ENCODE peak calls at places on chromosomes 1 and 21, in seven cellular contexts. One of them, this sample, is unnamed.

GRCh38 chr1:185352067-185352466 is 35.0 kb upstream of the IVNS1ABP start:
- DNase-seq in cardiac fibroblast: peak; percentile 56
- DNase-seq in RWPE1: peak; percentile 7
- DNase-seq in OCI-LY7: no peak
- DNase-seq in endothelial cell: no peak
- DNase-seq in progenitor cell of endocrine pancreas: no peak
- DNase-seq in type B pancreatic cell: no peak
- DNase-seq in this sample: no peak

GRCh38 chr1:31259746-31260145 is 20.1 kb upstream of the NKAIN1 start:
- DNase-seq in type B pancreatic cell: no peak
- DNase-seq in RWPE1: no peak
- DNase-seq in endothelial cell: no peak
- DNase-seq in progenitor cell of endocrine pancreas: no peak
- DNase-seq in cardiac fibroblast: no peak
- DNase-seq in OCI-LY7: no peak
- DNase-seq in this sample: no peak

GRCh38 chr1:14215151-14215550 is 383.3 kb upstream of the KAZN start:
- DNase-seq in progenitor cell of endocrine pancreas: no peak
- DNase-seq in endothelial cell: no peak
- DNase-seq in OCI-LY7: no peak
- DNase-seq in cardiac fibroblast: no peak
- DNase-seq in RWPE1: peak; percentile 50
- DNase-seq in type B pancreatic cell: no peak
- DNase-seq in this sample: no peak

GRCh38 chr1:216723274-216723780 is at the start of gene ESRRG:
- DNase-seq in OCI-LY7: no peak
- DNase-seq in endothelial cell: peak; percentile 73
- DNase-seq in type B pancreatic cell: peak; percentile 76
- DNase-seq in RWPE1: peak; percentile 5
- DNase-seq in cardiac fibroblast: no peak
- DNase-seq in progenitor cell of endocrine pancreas: peak; percentile 60
- DNase-seq in this sample: peak; percentile 95

GRCh38 chr1:56434025-56434424 is 145.3 kb downstream of the PLPP3 start:
- DNase-seq in type B pancreatic cell: no peak
- DNase-seq in OCI-LY7: no peak
- DNase-seq in endothelial cell: no peak
- DNase-seq in cardiac fibroblast: no peak
- DNase-seq in RWPE1: no peak
- DNase-seq in progenitor cell of endocrine pancreas: no peak
- DNase-seq in this sample: no peak

GRCh38 chr1:223088713-223089240 is 54.3 kb downstream of the TLR5 start:
- DNase-seq in endothelial cell: no peak
- DNase-seq in progenitor cell of endocrine pancreas: no peak
- DNase-seq in OCI-LY7: no peak
- DNase-seq in type B pancreatic cell: no peak
- DNase-seq in cardiac fibroblast: no peak
- DNase-seq in RWPE1: no peak
- DNase-seq in this sample: no peak

GRCh38 chr1:170388489-170388888 is 143.5 kb upstream of the GORAB start:
- DNase-seq in endothelial cell: no peak
- DNase-seq in RWPE1: no peak
- DNase-seq in OCI-LY7: no peak
- DNase-seq in type B pancreatic cell: no peak
- DNase-seq in cardiac fibroblast: no peak
- DNase-seq in progenitor cell of endocrine pancreas: no peak
- DNase-seq in this sample: no peak

GRCh38 chr1:1779691-1780597 is 1.7 kb upstream of the NADK start:
- DNase-seq in OCI-LY7: peak; percentile 90
- DNase-seq in type B pancreatic cell: no peak
- DNase-seq in RWPE1: no peak
- DNase-seq in endothelial cell: no peak
- DNase-seq in cardiac fibroblast: peak; percentile 78
- DNase-seq in progenitor cell of endocrine pancreas: no peak
- DNase-seq in this sample: no peak

GRCh38 chr21:28775071-28775470 is 217.6 kb downstream of the LTN1 start:
- DNase-seq in OCI-LY7: no peak
- DNase-seq in cardiac fibroblast: no peak
- DNase-seq in endothelial cell: no peak
- DNase-seq in type B pancreatic cell: no peak
- DNase-seq in progenitor cell of endocrine pancreas: no peak
- DNase-seq in RWPE1: no peak
- DNase-seq in this sample: no peak

GRCh38 chr1:211813590-211813989 is 17.0 kb downstream of the LPGAT1 start:
- DNase-seq in endothelial cell: no peak
- DNase-seq in progenitor cell of endocrine pancreas: no peak
- DNase-seq in OCI-LY7: no peak
- DNase-seq in RWPE1: peak; percentile 20
- DNase-seq in type B pancreatic cell: no peak
- DNase-seq in cardiac fibroblast: peak; percentile 67
- DNase-seq in this sample: no peak

GRCh38 chr21:39071623-39072214 is 111.5 kb downstream of the PSMG1 start:
- DNase-seq in cardiac fibroblast: peak; percentile 46
- DNase-seq in type B pancreatic cell: no peak
- DNase-seq in OCI-LY7: no peak
- DNase-seq in progenitor cell of endocrine pancreas: no peak
- DNase-seq in RWPE1: no peak
- DNase-seq in endothelial cell: no peak
- DNase-seq in this sample: no peak

GRCh38 chr1:32893198-32894018 is 7.1 kb downstream of the HPCA start:
- DNase-seq in RWPE1: peak; percentile 26
- DNase-seq in OCI-LY7: peak; percentile 52
- DNase-seq in cardiac fibroblast: no peak
- DNase-seq in progenitor cell of endocrine pancreas: no peak
- DNase-seq in endothelial cell: no peak
- DNase-seq in type B pancreatic cell: no peak
- DNase-seq in this sample: no peak

GRCh38 chr1:53438427-53439336 is 20.5 kb upstream of the DMRTB1 start:
- DNase-seq in RWPE1: no peak
- DNase-seq in type B pancreatic cell: no peak
- DNase-seq in cardiac fibroblast: no peak
- DNase-seq in endothelial cell: no peak
- DNase-seq in OCI-LY7: no peak
- DNase-seq in progenitor cell of endocrine pancreas: no peak
- DNase-seq in this sample: no peak

GRCh38 chr21:18545908-18546307 is 142.3 kb upstream of the TMPRSS15 start:
- DNase-seq in OCI-LY7: no peak
- DNase-seq in RWPE1: no peak
- DNase-seq in type B pancreatic cell: no peak
- DNase-seq in progenitor cell of endocrine pancreas: no peak
- DNase-seq in endothelial cell: no peak
- DNase-seq in cardiac fibroblast: no peak
- DNase-seq in this sample: no peak

GRCh38 chr1:199490804-199491527 is 536.5 kb upstream of the NR5A2 start:
- DNase-seq in RWPE1: peak; percentile 73
- DNase-seq in OCI-LY7: no peak
- DNase-seq in cardiac fibroblast: peak; percentile 22
- DNase-seq in type B pancreatic cell: no peak
- DNase-seq in progenitor cell of endocrine pancreas: no peak
- DNase-seq in endothelial cell: no peak
- DNase-seq in this sample: peak; percentile 14

GRCh38 chr1:182189535-182190066 is 128.1 kb upstream of the ZNF648 start:
- DNase-seq in RWPE1: no peak
- DNase-seq in cardiac fibroblast: no peak
- DNase-seq in type B pancreatic cell: no peak
- DNase-seq in OCI-LY7: no peak
- DNase-seq in progenitor cell of endocrine pancreas: no peak
- DNase-seq in endothelial cell: no peak
- DNase-seq in this sample: no peak

DNA sequence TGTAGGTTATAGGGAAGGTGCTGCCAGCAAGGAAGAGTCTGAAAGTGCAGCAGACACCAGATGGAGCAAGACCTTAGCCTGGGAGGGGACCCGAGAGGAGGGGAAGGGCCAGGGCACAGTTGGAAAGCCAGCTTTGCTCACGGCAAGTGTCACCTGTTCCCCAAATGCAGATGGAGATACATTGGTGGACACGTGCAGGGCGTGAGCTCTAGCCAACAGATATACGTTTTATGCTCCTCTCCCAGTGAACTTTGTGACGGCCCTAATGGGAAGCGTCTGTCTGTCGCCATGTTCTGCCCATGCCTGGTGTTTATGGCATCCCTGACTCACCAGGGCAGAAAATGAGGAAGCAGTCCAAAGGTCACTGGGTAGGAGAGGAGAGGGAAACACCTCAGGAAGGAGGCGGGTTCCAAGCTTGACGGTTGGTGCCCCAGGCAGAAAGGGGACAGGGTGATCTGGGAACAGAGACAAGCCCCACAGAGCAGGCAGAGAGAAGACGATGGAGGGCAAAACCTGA is 7.6 kb downstream of the GPA33 start:
- DNase-seq in progenitor cell of endocrine pancreas: no peak
- DNase-seq in endothelial cell: no peak
- DNase-seq in type B pancreatic cell: no peak
- DNase-seq in OCI-LY7: no peak
- DNase-seq in cardiac fibroblast: no peak
- DNase-seq in RWPE1: no peak
- DNase-seq in this sample: no peak
- TF ChIP-seq CTCF in progenitor cell of endocrine pancreas: no peak
- TF ChIP-seq CTCF in endothelial cell: no peak
- TF ChIP-seq CTCF in type B pancreatic cell: no peak
- TF ChIP-seq CTCF in OCI-LY7: no peak
- TF ChIP-seq CTCF in cardiac fibroblast: no peak
- TF ChIP-seq CTCF in RWPE1: no peak
- TF ChIP-seq CTCF in this sample: no peak

DNA sequence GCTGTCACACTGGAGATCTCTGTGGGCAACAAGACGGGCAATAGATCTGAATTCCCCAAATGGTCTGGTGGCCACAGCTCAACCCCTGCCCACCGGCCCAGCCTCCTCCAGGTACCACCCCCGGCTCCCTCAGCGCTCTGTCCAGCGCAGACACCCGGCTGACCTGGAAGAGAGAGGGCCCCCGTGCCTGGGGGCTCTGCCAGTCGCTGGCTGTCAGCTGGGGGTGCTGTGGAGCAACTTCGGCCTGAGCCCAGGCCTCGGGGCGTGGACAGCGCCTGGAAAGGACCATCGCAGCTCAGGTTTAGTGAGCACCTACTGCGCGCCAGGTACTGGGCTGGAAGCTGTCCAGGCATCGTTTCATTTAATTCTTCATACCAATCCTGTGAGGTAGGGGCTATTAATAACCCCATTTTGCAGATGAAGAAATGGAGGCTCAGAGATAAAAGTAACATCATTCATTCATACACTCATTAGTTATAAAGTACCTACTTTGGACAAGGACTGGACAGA is 51.0 kb downstream of the AHDC1 start:
- DNase-seq in cardiac fibroblast: no peak
- DNase-seq in type B pancreatic cell: no peak
- DNase-seq in OCI-LY7: no peak
- DNase-seq in endothelial cell: no peak
- DNase-seq in RWPE1: no peak
- DNase-seq in progenitor cell of endocrine pancreas: no peak
- DNase-seq in this sample: no peak
- TF ChIP-seq CTCF in cardiac fibroblast: no peak
- TF ChIP-seq CTCF in type B pancreatic cell: no peak
- TF ChIP-seq CTCF in OCI-LY7: peak; percentile 32
- TF ChIP-seq CTCF in endothelial cell: no peak
- TF ChIP-seq CTCF in RWPE1: no peak
- TF ChIP-seq CTCF in progenitor cell of endocrine pancreas: no peak
- TF ChIP-seq CTCF in this sample: no peak

GRCh38 chr1:203615182-203615581 is 11.4 kb upstream of the ATP2B4 start:
- DNase-seq in endothelial cell: no peak
- DNase-seq in type B pancreatic cell: no peak
- DNase-seq in progenitor cell of endocrine pancreas: no peak
- DNase-seq in OCI-LY7: no peak
- DNase-seq in RWPE1: no peak
- DNase-seq in cardiac fibroblast: no peak
- DNase-seq in this sample: no peak
- TF ChIP-seq CTCF in endothelial cell: no peak
- TF ChIP-seq CTCF in type B pancreatic cell: no peak
- TF ChIP-seq CTCF in progenitor cell of endocrine pancreas: no peak
- TF ChIP-seq CTCF in OCI-LY7: no peak
- TF ChIP-seq CTCF in RWPE1: no peak
- TF ChIP-seq CTCF in cardiac fibroblast: no peak
- TF ChIP-seq CTCF in this sample: no peak

GRCh38 chr1:178733972-178734371 is 8.9 kb downstream of the RALGPS2 start:
- DNase-seq in progenitor cell of endocrine pancreas: no peak
- DNase-seq in RWPE1: no peak
- DNase-seq in endothelial cell: no peak
- DNase-seq in cardiac fibroblast: no peak
- DNase-seq in OCI-LY7: no peak
- DNase-seq in type B pancreatic cell: no peak
- DNase-seq in this sample: no peak
- TF ChIP-seq CTCF in progenitor cell of endocrine pancreas: peak; percentile 37
- TF ChIP-seq CTCF in RWPE1: no peak
- TF ChIP-seq CTCF in endothelial cell: peak; percentile 71
- TF ChIP-seq CTCF in cardiac fibroblast: peak; percentile 42
- TF ChIP-seq CTCF in OCI-LY7: peak; percentile 57
- TF ChIP-seq CTCF in type B pancreatic cell: peak; percentile 70
- TF ChIP-seq CTCF in this sample: peak; percentile 23

DNA sequence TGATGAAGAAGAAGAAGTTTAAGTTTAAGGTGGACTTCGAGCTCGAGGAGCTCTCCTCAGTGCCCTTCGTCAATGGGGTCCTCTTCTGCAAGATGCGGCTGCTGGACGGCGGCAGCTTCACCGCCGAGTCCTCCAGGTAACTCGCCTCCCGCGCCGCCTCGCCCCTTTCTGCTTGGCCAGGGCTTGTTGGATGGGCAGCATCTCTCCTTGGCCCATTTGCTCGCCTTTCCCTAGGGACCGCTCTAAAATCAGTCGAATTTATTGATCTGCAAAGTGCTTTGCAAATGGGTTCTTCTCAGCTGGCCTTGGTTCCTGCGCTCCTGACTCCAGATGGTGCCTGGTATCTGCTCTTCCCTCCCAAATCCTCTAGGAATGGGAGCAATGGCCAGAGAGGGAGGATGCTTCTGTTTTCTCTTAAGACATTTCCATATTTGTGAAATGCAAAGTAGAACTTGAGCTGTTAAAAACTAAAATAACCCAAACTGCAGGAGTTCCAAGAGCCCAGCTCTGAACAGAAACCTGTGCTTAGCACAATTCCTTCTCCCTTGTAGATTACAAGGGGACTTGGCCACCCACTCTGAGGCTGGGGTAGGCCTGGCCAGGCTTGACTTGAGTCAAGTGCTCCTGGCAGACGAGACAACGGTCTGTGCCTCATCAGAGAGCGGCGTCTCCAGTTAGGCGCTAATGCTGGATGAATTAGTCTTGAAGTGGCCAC is 687 bp downstream of the EEIG2 start:
- DNase-seq in RWPE1: no peak
- DNase-seq in OCI-LY7: peak; percentile 81
- DNase-seq in type B pancreatic cell: peak; percentile 67
- DNase-seq in progenitor cell of endocrine pancreas: no peak
- DNase-seq in endothelial cell: peak; percentile 47
- DNase-seq in cardiac fibroblast: peak; percentile 67
- DNase-seq in this sample: peak; percentile 31
- TF ChIP-seq CTCF in RWPE1: no peak
- TF ChIP-seq CTCF in OCI-LY7: no peak
- TF ChIP-seq CTCF in type B pancreatic cell: peak; percentile 50
- TF ChIP-seq CTCF in progenitor cell of endocrine pancreas: no peak
- TF ChIP-seq CTCF in endothelial cell: no peak
- TF ChIP-seq CTCF in cardiac fibroblast: peak; percentile 23
- TF ChIP-seq CTCF in this sample: peak; percentile 13

DNA sequence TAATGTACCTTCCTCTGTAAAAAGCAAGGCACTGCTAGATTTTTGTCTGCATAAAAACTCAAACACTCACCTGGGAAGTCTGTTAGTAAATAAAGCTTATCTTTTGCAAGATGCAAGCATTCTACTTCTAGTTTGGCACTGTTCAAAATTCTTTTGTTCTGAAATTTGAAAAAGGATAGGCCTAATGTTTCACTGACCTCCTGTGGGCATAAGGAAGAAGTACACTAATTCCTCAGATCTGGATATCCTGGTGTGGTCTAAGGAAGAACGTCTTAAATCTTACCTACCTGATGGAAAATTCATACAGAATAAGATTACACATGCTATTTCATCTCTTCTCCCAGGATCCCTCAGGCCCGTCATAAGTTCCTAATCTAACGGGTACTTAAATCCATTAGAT is 93.5 kb upstream of the CAMK1G start:
- DNase-seq in OCI-LY7: no peak
- DNase-seq in progenitor cell of endocrine pancreas: no peak
- DNase-seq in endothelial cell: no peak
- DNase-seq in type B pancreatic cell: no peak
- DNase-seq in RWPE1: peak; percentile 53
- DNase-seq in cardiac fibroblast: peak; percentile 35
- DNase-seq in this sample: no peak
- TF ChIP-seq CTCF in OCI-LY7: no peak
- TF ChIP-seq CTCF in progenitor cell of endocrine pancreas: peak; percentile 61
- TF ChIP-seq CTCF in endothelial cell: peak; percentile 52
- TF ChIP-seq CTCF in type B pancreatic cell: peak; percentile 69
- TF ChIP-seq CTCF in RWPE1: peak; percentile 71
- TF ChIP-seq CTCF in cardiac fibroblast: peak; percentile 34
- TF ChIP-seq CTCF in this sample: peak; percentile 63